ENCODE peak calls at places on chromosomes 11 and 22, in four cellular contexts. R is A549, C is K562, I is HepG2. E is an unnamed sample.

GRCh38 chr11:100740440-100740839 is 53.4 kb downstream of the ARHGAP42 start:
- DNase-seq in C (no peak), R (no peak), I (no peak), E (no peak)

GRCh38 chr22:47591709-47592108 is 829.3 kb downstream of the TBC1D22A start:
- DNase-seq in C (no peak), I (no peak), R (no peak), E (no peak)

GRCh38 chr11:116840224-116840745 is 2.9 kb upstream of the APOA1 start:
- DNase-seq in I (peak), C (peak), R (no peak), E (no peak)

GRCh38 chr11:78194490-78194889 is 5.8 kb downstream of the USP35 start:
- DNase-seq in R (no peak), I (no peak), C (no peak), E (no peak)

GRCh38 chr22:17590586-17590985 is 27.3 kb downstream of the SLC25A18 start:
- DNase-seq in R (no peak), I (no peak), C (no peak), E (no peak)

GRCh38 chr22:16774911-16775529 is 50.2 kb downstream of the XKR3 start:
- DNase-seq in R (no peak), C (no peak), I (no peak), E (no peak)

GRCh38 chr11:61507962-61508824 is at the start of gene LRRC10B:
- DNase-seq in C (peak), R (peak), I (no peak), E (peak)

GRCh38 chr11:1650034-1650917 is 20.7 kb downstream of the KRTAP5-5 start:
- DNase-seq in C (no peak), I (no peak), R (peak), E (no peak)

GRCh38 chr22:44409211-44409648 is 88.8 kb downstream of the RTL6 start:
- DNase-seq in C (no peak), I (no peak), R (no peak), E (no peak)

GRCh38 chr22:19631899-19632670 is 82.2 kb upstream of the SEPTIN5 start:
- DNase-seq in C (peak), I (peak), R (peak), E (peak)

GRCh38 chr11:69280451-69280850 is 13.5 kb upstream of the MYEOV start:
- DNase-seq in I (no peak), C (no peak), R (peak), E (no peak)

GRCh38 chr11:118012083-118012669 is 26.0 kb downstream of the IL10RA start:
- DNase-seq in R (no peak), C (peak), I (no peak), E (no peak)

GRCh38 chr11:57324886-57325734 is at the start of gene TNKS1BP1:
- DNase-seq in I (peak), C (peak), R (peak), E (peak)

GRCh38 chr11:57325735-57326048 is 940 bp upstream of the TNKS1BP1 start:
- DNase-seq in C (no peak), R (peak), I (no peak), E (no peak)

GRCh38 chr11:57322881-57323467 is 1.8 kb downstream of the TNKS1BP1 start:
- DNase-seq in C (no peak), I (no peak), R (no peak), E (no peak)

GRCh38 chr11:57323503-57324153 is 1.1 kb downstream of the TNKS1BP1 start:
- DNase-seq in C (peak), R (no peak), I (no peak), E (no peak)

DNA sequence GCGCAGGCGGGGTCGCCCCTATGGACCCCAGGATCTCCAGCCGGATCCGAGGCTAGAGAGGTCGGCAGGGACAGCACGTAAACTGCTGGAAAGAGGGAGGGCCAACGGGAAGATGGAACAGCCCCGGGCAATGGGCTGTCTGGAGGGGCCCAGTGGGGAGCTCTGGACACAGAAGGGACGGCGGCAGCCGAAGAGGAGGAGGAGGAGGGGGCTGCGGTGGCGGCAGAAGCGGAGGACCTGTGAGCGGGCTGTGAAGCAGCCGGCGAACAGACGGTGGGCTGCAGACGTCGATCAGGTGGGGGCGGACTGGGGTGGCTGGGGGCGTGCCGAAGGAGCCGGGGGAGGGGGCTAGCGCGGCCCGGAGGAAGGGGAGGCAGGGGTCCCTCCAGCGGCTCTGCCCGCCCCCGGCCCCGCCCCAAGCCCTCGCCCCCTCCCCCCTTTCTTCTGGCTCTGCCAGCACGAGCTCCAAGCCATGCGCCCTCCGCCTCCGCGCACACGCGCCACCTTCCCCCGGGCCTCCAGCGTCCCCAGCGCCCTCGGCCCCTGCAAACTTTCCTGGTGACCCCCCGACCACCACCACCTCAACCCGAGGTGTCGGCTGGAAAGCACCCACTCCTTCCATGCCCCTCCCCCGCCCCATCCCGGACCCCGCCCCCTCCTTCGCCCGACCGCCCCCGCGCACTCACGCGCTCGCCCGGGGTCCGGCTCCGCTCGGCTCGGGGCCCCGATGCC is 432 bp downstream of the TNKS1BP1 start:
- DNase-seq in R (peak), I (no peak), C (peak), E (peak)
- TF ChIP-seq NR3C1 in R (no peak), I (no peak), C (no peak), E (no peak)

GRCh38 chr11:134384406-134384805 is 27.6 kb downstream of the B3GAT1 start:
- DNase-seq in C (no peak), I (no peak), R (no peak), E (no peak)

GRCh38 chr11:134386945-134387344 is 25.1 kb downstream of the B3GAT1 start:
- DNase-seq in I (no peak), R (no peak), C (no peak), E (no peak)

GRCh38 chr11:134387501-134387900 is 24.5 kb downstream of the B3GAT1 start:
- DNase-seq in C (no peak), R (no peak), I (no peak), E (no peak)

GRCh38 chr11:134385171-134385570 is 26.9 kb downstream of the B3GAT1 start:
- DNase-seq in I (no peak), C (no peak), R (no peak), E (no peak)

GRCh38 chr11:134385774-134386565 is 26.1 kb downstream of the B3GAT1 start:
- DNase-seq in R (no peak), I (no peak), C (no peak), E (no peak)
- TF ChIP-seq NR3C1 in R (no peak), I (no peak), C (no peak), E (no peak)

DNA sequence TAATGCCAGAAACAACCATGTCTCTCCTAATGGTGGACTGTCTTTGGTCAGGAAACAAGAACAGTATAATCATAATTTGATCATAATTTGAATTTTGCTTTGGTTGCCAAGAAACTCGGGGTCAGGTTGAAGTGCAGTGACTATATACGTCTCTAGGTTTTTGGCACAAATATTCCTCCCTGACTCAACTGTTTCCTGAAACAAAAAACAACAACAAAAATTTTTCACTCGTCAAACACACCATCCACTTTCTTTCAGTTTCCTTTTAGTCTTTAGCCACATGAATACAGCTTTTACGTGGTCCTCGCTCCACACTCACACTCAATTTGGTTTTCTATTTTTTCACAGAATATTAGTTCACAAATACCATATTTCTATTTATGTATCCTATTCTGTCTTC is 5.4 kb upstream of the FBLN1 start:
- DNase-seq in I (no peak), R (no peak), C (no peak), E (no peak)
- TF ChIP-seq NR3C1 in I (no peak), R (no peak), C (no peak), E (no peak)

DNA sequence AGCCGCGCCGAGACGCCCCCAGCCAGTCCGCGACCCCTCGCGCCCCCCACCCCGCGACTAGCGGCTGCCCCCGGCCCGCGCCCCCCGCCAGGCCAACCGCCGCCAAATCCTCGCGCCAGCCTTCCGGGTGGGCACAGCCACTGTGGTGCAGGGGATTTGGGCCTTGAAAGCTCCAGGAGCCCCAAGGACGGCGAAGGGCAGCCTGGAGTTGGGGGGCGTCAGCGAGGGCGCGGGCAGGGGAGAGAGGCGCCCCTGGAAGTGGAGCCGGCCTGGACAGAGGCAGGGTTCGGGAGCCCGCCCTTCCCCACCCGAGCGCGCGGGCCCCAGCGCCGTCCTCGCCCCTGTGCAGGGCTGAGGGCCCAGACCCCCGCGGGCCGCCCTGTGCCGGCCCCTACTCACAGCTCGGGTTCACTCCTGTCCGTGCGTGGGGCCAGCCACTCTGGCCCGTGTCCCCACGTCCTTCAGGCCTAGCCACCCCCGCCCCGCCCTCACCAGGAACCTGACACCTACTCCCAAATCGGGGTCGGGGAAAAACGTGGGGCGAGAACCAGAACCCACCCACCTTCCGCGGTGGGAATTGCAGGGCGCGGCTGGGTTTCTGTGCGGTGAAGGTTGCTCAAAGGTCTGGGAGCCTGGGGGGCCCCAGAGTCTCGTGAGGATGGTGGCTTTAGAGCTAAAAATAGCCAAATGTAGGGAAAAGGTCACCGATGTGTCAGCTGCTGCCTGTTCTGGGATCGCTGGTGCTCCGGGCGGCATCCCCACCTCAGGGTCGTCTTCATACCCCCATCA is at the start of gene CPT1B:
- DNase-seq in R (no peak), C (no peak), I (no peak), E (peak)
- TF ChIP-seq NR3C1 in R (no peak), C (no peak), I (no peak), E (no peak)

E was measured in WTC11.